ENCODE peak calls at places on chromosome 9, in five cellular contexts. W, C, F, A and J are unnamed samples.
A peak's percentile ranks its signal among the peaks of the same experiment; 100 is the strongest.

GRCh38 chr9:77455312-77455927 is 192.7 kb downstream of the GNA14 start:
- DNase-seq in W (no peak), C (no peak), F (peak; percentile 22), A (peak; percentile 69), J (no peak)

GRCh38 chr9:75090579-75090978 is 2.3 kb downstream of the OSTF1 start:
- DNase-seq in W (no peak), C (no peak), F (no peak), A (no peak), J (no peak)

GRCh38 chr9:86614871-86615849 is 260.9 kb upstream of the TUT7 start:
- DNase-seq in W (no peak), C (peak; percentile 57), F (no peak), A (peak; percentile 36), J (no peak)

GRCh38 chr9:78821126-78821822 is 524.3 kb downstream of the PSAT1 start:
- DNase-seq in W (peak; percentile 2), C (no peak), F (no peak), A (peak; percentile 26), J (no peak)

GRCh38 chr9:92650296-92650695 is 19.6 kb downstream of the IPPK start:
- DNase-seq in W (no peak), C (no peak), F (no peak), A (no peak), J (no peak)

GRCh38 chr9:89036383-89036782 is 45.1 kb downstream of the S1PR3 start:
- DNase-seq in W (no peak), C (no peak), F (no peak), A (no peak), J (no peak)

GRCh38 chr9:21778300-21778699 is 24.1 kb upstream of the MTAP start:
- DNase-seq in W (no peak), C (no peak), F (no peak), A (no peak), J (no peak)

GRCh38 chr9:81318571-81318970 is 370.8 kb downstream of the TLE1 start:
- DNase-seq in W (no peak), C (no peak), F (no peak), A (no peak), J (no peak)

GRCh38 chr9:82116538-82116937 is 128.0 kb downstream of the SPATA31D1 start:
- DNase-seq in W (no peak), C (no peak), F (no peak), A (no peak), J (no peak)

GRCh38 chr9:121453232-121453892 is 46.3 kb downstream of the GGTA1 start:
- DNase-seq in W (no peak), C (no peak), F (no peak), A (no peak), J (no peak)

GRCh38 chr9:68507098-68507795 is 33.4 kb downstream of the TMEM252 start:
- DNase-seq in W (no peak), C (no peak), F (no peak), A (peak; percentile 29), J (no peak)
- H3K4me3 ChIP-seq in W (no peak overlapping the region), C (no peak overlapping the region), F (no peak overlapping the region), A (no peak overlapping the region), J (no peak overlapping the region)

DNA sequence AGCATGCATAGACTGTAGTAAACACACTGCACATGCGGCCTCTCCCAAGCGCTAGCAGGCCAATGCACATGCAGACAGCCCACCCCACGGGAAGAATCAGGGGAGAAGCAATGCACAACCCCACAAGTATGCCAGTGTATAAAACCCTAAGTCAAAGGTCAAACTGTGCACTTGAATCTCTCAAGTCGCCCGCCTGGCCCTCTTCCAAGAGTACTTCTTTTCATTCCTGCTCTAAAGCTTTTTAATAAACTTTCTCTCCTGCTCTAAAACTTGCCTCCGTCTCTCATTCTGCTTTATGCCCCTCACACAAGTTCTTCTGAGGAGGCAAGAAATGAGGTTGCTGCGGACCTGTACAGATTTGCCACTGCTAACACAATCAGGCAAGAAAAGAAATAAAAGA is 50.4 kb downstream of the PTPDC1 start:
- DNase-seq in W (no peak), C (no peak), F (no peak), A (peak; percentile 12), J (no peak)
- H3K4me3 ChIP-seq in W (no peak overlapping the region), C (no peak overlapping the region), F (no peak overlapping the region), A (no peak overlapping the region), J (no peak overlapping the region)

GRCh38 chr9:126480810-126481209 is 132.9 kb upstream of the LMX1B start:
- DNase-seq in W (no peak), C (no peak), F (no peak), A (no peak), J (no peak)
- H3K4me3 ChIP-seq in W (no peak overlapping the region), C (no peak overlapping the region), F (no peak overlapping the region), A (no peak overlapping the region), J (no peak overlapping the region)

GRCh38 chr9:135707449-135708138 is 5.6 kb downstream of the KCNT1 start:
- DNase-seq in W (no peak), C (no peak), F (no peak), A (no peak), J (no peak)
- H3K4me3 ChIP-seq in W (no peak overlapping the region), C (no peak overlapping the region), F (no peak overlapping the region), A (no peak overlapping the region), J (no peak overlapping the region)

GRCh38 chr9:95055851-95056551 is 261.5 kb downstream of the FANCC start:
- DNase-seq in W (no peak), C (peak; percentile 16), F (no peak), A (no peak), J (no peak)
- H3K4me3 ChIP-seq in W (no peak overlapping the region), C (peak overlapping the region; percentile 14), F (no peak overlapping the region), A (no peak overlapping the region), J (no peak overlapping the region)

DNA sequence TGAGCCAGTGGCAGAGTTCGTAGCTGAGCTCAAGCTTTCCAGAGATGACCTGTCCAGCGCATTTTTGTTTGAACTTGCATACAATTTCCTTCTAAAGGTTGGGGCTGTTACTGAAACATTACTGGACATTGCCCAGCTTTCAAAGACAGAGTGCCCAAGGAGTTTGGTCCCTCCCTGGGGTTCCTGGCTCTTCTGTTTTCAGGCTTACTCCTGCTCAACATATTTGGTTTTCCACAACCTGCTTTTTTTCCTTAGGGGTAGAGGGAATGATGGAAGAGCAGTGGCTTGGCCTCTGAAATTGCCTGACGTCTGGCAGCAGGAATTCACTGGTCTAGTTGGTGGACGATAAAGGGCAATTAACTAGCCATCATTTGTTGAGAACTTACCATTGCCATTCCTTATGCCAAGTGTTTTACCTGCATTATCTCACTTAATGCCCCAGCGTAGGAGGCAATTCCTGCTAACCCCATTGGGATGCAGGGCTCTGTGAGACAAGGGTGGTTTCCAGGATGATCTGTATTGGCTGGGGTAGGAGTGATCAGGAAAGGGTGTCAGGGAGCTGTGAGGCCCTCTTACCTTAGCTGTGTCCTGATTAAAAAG is 1.2 kb downstream of the RGS3 start:
- DNase-seq in W (no peak), C (no peak), F (no peak), A (peak; percentile 14), J (no peak)
- H3K4me3 ChIP-seq in W (no peak overlapping the region), C (no peak overlapping the region), F (no peak overlapping the region), A (no peak overlapping the region), J (no peak overlapping the region)

GRCh38 chr9:124260769-124261603 is 3.2 kb downstream of the NEK6 start:
- DNase-seq in W (no peak), C (no peak), F (no peak), A (peak; percentile 76), J (no peak)
- H3K4me3 ChIP-seq in W (no peak overlapping the region), C (no peak overlapping the region), F (no peak overlapping the region), A (no peak overlapping the region), J (no peak overlapping the region)

DNA sequence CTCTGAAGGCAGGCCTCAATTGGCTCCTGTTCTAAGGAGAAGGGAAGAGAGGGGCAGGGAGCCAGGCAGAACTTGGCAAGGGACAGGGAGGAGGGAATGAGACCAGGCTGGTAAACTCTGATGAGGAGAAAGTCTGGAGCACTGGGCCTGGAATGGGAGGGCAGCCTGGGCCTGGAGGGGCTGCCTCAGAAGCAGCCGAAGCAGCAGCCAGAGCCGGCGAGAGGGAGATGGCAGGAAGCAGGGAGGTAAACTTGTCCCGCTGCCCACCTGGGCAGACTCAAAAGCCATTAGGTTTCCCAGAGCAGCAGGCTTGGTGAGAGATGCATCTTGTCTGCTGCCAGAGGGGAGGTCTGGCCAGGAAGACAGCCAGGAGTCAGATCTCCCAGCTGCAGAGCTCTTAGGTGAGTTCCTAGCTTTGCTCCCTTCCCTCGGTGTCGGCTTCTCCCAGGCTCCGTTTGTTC is 37.0 kb upstream of the CRB2 start:
- DNase-seq in W (no peak), C (peak; percentile 40), F (no peak), A (no peak), J (no peak)
- H3K4me3 ChIP-seq in W (no peak overlapping the region), C (no peak overlapping the region), F (no peak overlapping the region), A (no peak overlapping the region), J (no peak overlapping the region)

GRCh38 chr9:124427281-124427680 is 12.0 kb upstream of the PSMB7 start:
- DNase-seq in W (no peak), C (no peak), F (no peak), A (no peak), J (no peak)
- H3K4me3 ChIP-seq in W (no peak overlapping the region), C (no peak overlapping the region), F (no peak overlapping the region), A (no peak overlapping the region), J (no peak overlapping the region)

GRCh38 chr9:136549010-136549980 is 3.4 kb upstream of the NOTCH1 start:
- DNase-seq in W (no peak), C (peak; percentile 70), F (no peak), A (no peak), J (no peak)

GRCh38 chr9:136545065-136545965 is 533 bp downstream of the NOTCH1 start:
- DNase-seq in W (peak; percentile 66), C (no peak), F (peak; percentile 52), A (no peak), J (peak; percentile 42)

GRCh38 chr9:136546697-136547481 is 1.0 kb upstream of the NOTCH1 start:
- DNase-seq in W (peak; percentile 45), C (peak; percentile 63), F (peak; percentile 52), A (peak; percentile 75), J (no peak)

GRCh38 chr9:136545966-136546696 is at the start of gene NOTCH1:
- DNase-seq in W (peak; percentile 84), C (peak; percentile 89), F (peak; percentile 87), A (peak; percentile 91), J (peak; percentile 81)

DNA sequence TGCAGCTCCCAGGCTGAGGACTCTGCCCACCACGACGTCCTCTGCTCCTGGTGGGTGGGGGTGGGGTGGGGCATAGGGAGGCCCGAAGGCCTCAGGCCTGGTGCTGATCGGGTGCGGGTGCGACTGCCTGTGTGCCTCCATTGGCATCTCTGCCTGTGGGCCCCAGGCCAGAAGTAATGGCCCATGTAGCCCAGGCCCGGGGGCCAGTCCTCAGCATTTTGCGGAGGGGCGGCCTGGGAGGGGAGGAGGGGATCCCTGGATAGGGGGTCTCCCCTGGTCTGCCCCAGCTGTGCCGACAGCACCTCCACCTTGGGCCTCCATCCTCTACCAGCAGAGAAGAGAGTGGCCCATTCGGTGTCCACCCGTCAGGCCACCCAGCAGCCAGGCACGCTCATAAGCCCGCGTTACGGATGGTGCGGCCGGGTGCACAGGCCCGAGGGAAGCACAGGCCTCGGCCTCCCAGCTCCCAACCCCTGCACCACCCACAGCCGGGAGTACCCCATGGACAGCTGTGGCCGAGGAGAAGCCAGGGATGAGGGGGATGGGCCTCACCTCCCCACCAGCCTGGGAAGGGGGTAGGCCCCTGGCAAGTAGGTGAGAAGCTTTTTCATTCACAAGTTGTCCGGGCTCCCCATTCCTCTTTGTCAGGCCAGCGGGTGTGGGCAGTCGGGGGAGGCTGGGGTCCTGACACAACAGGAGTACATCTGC is 1.8 kb upstream of the NOTCH1 start:
- DNase-seq in W (no peak), C (no peak), F (no peak), A (no peak), J (no peak)
- H3K4me3 ChIP-seq in W (no peak overlapping the region), C (no peak overlapping the region), F (no peak overlapping the region), A (no peak overlapping the region), J (no peak overlapping the region)